ENCODE peak calls at places on chromosomes 13 and 19, in eight cellular contexts. H is CD4-positive, alpha-beta memory T cell; L is NCI-H774; S is HT1080; G is mucosa of descending colon; N is retina; F is stimulated activated CD4-positive, alpha-beta T cell treated with anti-CD3 and anti-CD28 coated beads, TNF-alpha, amount 100 ng/mL, for 48 hours; U is anterior cingulate cortex. R is an unnamed sample.
A peak's percentile ranks its signal among the peaks of the same experiment; 100 is the strongest.

GRCh38 chr13:64869539-64869938 is 2360.6 kb downstream of the PCDH9 start:
- DNase-seq in N (no peak), S (no peak), U (no peak), H (no peak), G (no peak), L (no peak), F (no peak), R (no peak)

GRCh38 chr19:35779033-35779432 is 3.7 kb downstream of the ARHGAP33 start:
- DNase-seq in H (no peak), F (no peak), N (no peak), S (no peak), G (no peak), U (no peak), L (no peak), R (no peak)

GRCh38 chr19:33677745-33678426 is 56.1 kb downstream of the CHST8 start:
- DNase-seq in F (no peak), L (no peak), N (no peak), H (no peak), S (no peak), G (no peak), U (no peak), R (peak; percentile 1)

GRCh38 chr13:97938701-97939475 is 14.6 kb upstream of the IPO5 start:
- DNase-seq in L (no peak), H (no peak), N (no peak), U (no peak), S (no peak), G (no peak), F (no peak), R (no peak)

GRCh38 chr13:90867336-90867683 is 480.2 kb upstream of the MIR17HG start:
- DNase-seq in S (peak; percentile 76), L (peak; percentile 1), F (peak; percentile 0), U (peak; percentile 5), N (peak; percentile 65), H (no peak), G (peak; percentile 77), R (peak; percentile 86)

GRCh38 chr13:41405367-41405766 is 52.0 kb upstream of the RGCC start:
- DNase-seq in G (no peak), U (no peak), S (no peak), N (no peak), F (no peak), L (no peak), H (no peak), R (no peak)

GRCh38 chr19:11179716-11180297 is 17.5 kb downstream of the KANK2 start:
- DNase-seq in F (no peak), G (no peak), N (no peak), H (no peak), U (no peak), S (no peak), L (no peak), R (no peak)

GRCh38 chr13:113648218-113648615 is 9.8 kb downstream of the ATP4B start:
- DNase-seq in N (no peak), G (no peak), S (no peak), U (no peak), F (no peak), H (no peak), L (no peak), R (no peak)

GRCh38 chr19:53985863-53986262 is 5.6 kb upstream of the CACNG6 start:
- DNase-seq in U (no peak), N (no peak), L (no peak), F (no peak), H (no peak), G (no peak), S (no peak), R (no peak)

GRCh38 chr13:102460806-102461205 is 59.0 kb upstream of the FGF14 start:
- DNase-seq in F (no peak), L (no peak), H (no peak), U (no peak), N (no peak), S (peak; percentile 54), G (no peak), R (no peak)

R was measured in PC-3.